ENCODE peak calls at places on chromosomes 16 and 17, in five cellular contexts. One of them, this sample, is unnamed.

GRCh38 chr17:13002761-13003453 is 14.9 kb downstream of the ELAC2 start:
- DNase-seq in H9: peak
- DNase-seq in GM13977: peak
- DNase-seq in EL: peak
- DNase-seq in AG09319: no peak
- DNase-seq in this sample: peak

GRCh38 chr16:22337045-22337444 is 37.4 kb downstream of the CDR2 start:
- DNase-seq in GM13977: no peak
- DNase-seq in EL: no peak
- DNase-seq in AG09319: no peak
- DNase-seq in H9: no peak
- DNase-seq in this sample: no peak

GRCh38 chr16:89195521-89196171 is 4.7 kb downstream of the SLC22A31 start:
- DNase-seq in H9: peak
- DNase-seq in GM13977: no peak
- DNase-seq in EL: no peak
- DNase-seq in AG09319: no peak
- DNase-seq in this sample: no peak

GRCh38 chr16:383326-384020 is 1.7 kb upstream of the PGAP6 start:
- DNase-seq in AG09319: no peak
- DNase-seq in GM13977: no peak
- DNase-seq in H9: peak
- DNase-seq in EL: no peak
- DNase-seq in this sample: no peak

GRCh38 chr17:82050152-82050760 is 1.4 kb downstream of the RFNG start:
- DNase-seq in H9: no peak
- DNase-seq in AG09319: no peak
- DNase-seq in EL: no peak
- DNase-seq in GM13977: no peak
- DNase-seq in this sample: no peak

GRCh38 chr17:10743316-10744009 is 13.6 kb upstream of the TMEM220 start:
- DNase-seq in GM13977: no peak
- DNase-seq in EL: no peak
- DNase-seq in H9: no peak
- DNase-seq in AG09319: peak
- DNase-seq in this sample: no peak

GRCh38 chr17:49521088-49521450 is 26.0 kb downstream of the NGFR start:
- DNase-seq in GM13977: no peak
- DNase-seq in H9: peak
- DNase-seq in AG09319: no peak
- DNase-seq in EL: no peak
- DNase-seq in this sample: no peak

GRCh38 chr17:67982686-67983085 is 13.6 kb downstream of the C17orf58 start:
- DNase-seq in H9: no peak
- DNase-seq in EL: no peak
- DNase-seq in GM13977: no peak
- DNase-seq in AG09319: no peak
- DNase-seq in this sample: no peak

GRCh38 chr17:969767-970387 is 9.7 kb downstream of the NXN start:
- DNase-seq in H9: no peak
- DNase-seq in AG09319: no peak
- DNase-seq in EL: peak
- DNase-seq in GM13977: no peak
- DNase-seq in this sample: no peak

GRCh38 chr17:10073026-10073425 is 125.4 kb downstream of the GAS7 start:
- DNase-seq in EL: no peak
- DNase-seq in GM13977: no peak
- DNase-seq in H9: no peak
- DNase-seq in AG09319: no peak
- DNase-seq in this sample: no peak

This sample was measured in AG04450.